ENCODE peak calls at places on chromosomes 13 and 19, in eight cellular contexts. One of them, this sample, is unnamed.
A peak's percentile ranks its signal among the peaks of the same experiment; 100 is the strongest.

GRCh38 chr13:42747399-42747873 is 33.9 kb upstream of the FAM216B start:
- ATAC-seq in GM23338: no peak
- ATAC-seq in GM12878: no peak
- ATAC-seq in HCT116: no peak
- ATAC-seq in upper lobe of left lung: peak; percentile 70
- ATAC-seq in HepG2: no peak
- ATAC-seq in K562: no peak
- ATAC-seq in Panc1: no peak
- ATAC-seq in this sample: no peak

GRCh38 chr13:33953203-33953602 is 135.3 kb downstream of the RFC3 start:
- ATAC-seq in upper lobe of left lung: no peak
- ATAC-seq in Panc1: no peak
- ATAC-seq in HepG2: no peak
- ATAC-seq in K562: no peak
- ATAC-seq in GM12878: no peak
- ATAC-seq in HCT116: no peak
- ATAC-seq in GM23338: no peak
- ATAC-seq in this sample: no peak

GRCh38 chr13:95356916-95357315 is 55.7 kb upstream of the ABCC4 start:
- ATAC-seq in Panc1: no peak
- ATAC-seq in HCT116: no peak
- ATAC-seq in upper lobe of left lung: no peak
- ATAC-seq in K562: no peak
- ATAC-seq in GM12878: no peak
- ATAC-seq in GM23338: no peak
- ATAC-seq in HepG2: no peak
- ATAC-seq in this sample: no peak

GRCh38 chr13:59497845-59498244 is 665.9 kb downstream of the DIAPH3 start:
- ATAC-seq in K562: no peak
- ATAC-seq in GM23338: no peak
- ATAC-seq in GM12878: no peak
- ATAC-seq in HCT116: no peak
- ATAC-seq in upper lobe of left lung: no peak
- ATAC-seq in HepG2: no peak
- ATAC-seq in Panc1: no peak
- ATAC-seq in this sample: no peak

GRCh38 chr13:22024381-22024994 is 353.6 kb downstream of the FGF9 start:
- ATAC-seq in Panc1: no peak
- ATAC-seq in HepG2: no peak
- ATAC-seq in K562: no peak
- ATAC-seq in upper lobe of left lung: no peak
- ATAC-seq in GM23338: no peak
- ATAC-seq in GM12878: no peak
- ATAC-seq in HCT116: no peak
- ATAC-seq in this sample: no peak

GRCh38 chr13:106151056-106151699 is 384.3 kb downstream of the EFNB2 start:
- ATAC-seq in K562: no peak
- ATAC-seq in HCT116: peak; percentile 90
- ATAC-seq in HepG2: no peak
- ATAC-seq in Panc1: no peak
- ATAC-seq in GM23338: peak; percentile 89
- ATAC-seq in GM12878: no peak
- ATAC-seq in upper lobe of left lung: peak; percentile 50
- ATAC-seq in this sample: no peak

GRCh38 chr13:40319699-40320586 is 346.5 kb downstream of the FOXO1 start:
- ATAC-seq in upper lobe of left lung: no peak
- ATAC-seq in GM23338: no peak
- ATAC-seq in HCT116: peak; percentile 72
- ATAC-seq in K562: no peak
- ATAC-seq in GM12878: peak; percentile 56
- ATAC-seq in Panc1: no peak
- ATAC-seq in HepG2: peak; percentile 33
- ATAC-seq in this sample: no peak

GRCh38 chr13:99495478-99496321 is 5.6 kb upstream of the TM9SF2 start:
- ATAC-seq in GM12878: no peak
- ATAC-seq in K562: no peak
- ATAC-seq in HepG2: no peak
- ATAC-seq in HCT116: no peak
- ATAC-seq in GM23338: no peak
- ATAC-seq in Panc1: no peak
- ATAC-seq in upper lobe of left lung: no peak
- ATAC-seq in this sample: no peak

GRCh38 chr13:40026741-40027140 is 371.3 kb downstream of the COG6 start:
- ATAC-seq in GM12878: peak; percentile 62
- ATAC-seq in K562: no peak
- ATAC-seq in upper lobe of left lung: no peak
- ATAC-seq in HCT116: no peak
- ATAC-seq in Panc1: no peak
- ATAC-seq in GM23338: no peak
- ATAC-seq in HepG2: no peak
- ATAC-seq in this sample: no peak

GRCh38 chr19:35973487-35973886 is 21.5 kb upstream of the SDHAF1 start:
- ATAC-seq in HepG2: no peak
- ATAC-seq in K562: peak; percentile 30
- ATAC-seq in HCT116: no peak
- ATAC-seq in GM12878: no peak
- ATAC-seq in upper lobe of left lung: no peak
- ATAC-seq in GM23338: no peak
- ATAC-seq in Panc1: peak; percentile 39
- ATAC-seq in this sample: no peak

GRCh38 chr13:33026489-33027152 is 10.4 kb downstream of the KL start:
- ATAC-seq in HepG2: no peak
- ATAC-seq in Panc1: no peak
- ATAC-seq in K562: no peak
- ATAC-seq in HCT116: no peak
- ATAC-seq in GM23338: no peak
- ATAC-seq in upper lobe of left lung: no peak
- ATAC-seq in GM12878: no peak
- ATAC-seq in this sample: no peak

GRCh38 chr13:32022292-32022691 is 9.3 kb upstream of the FRY start:
- ATAC-seq in GM23338: no peak
- ATAC-seq in HepG2: no peak
- ATAC-seq in upper lobe of left lung: no peak
- ATAC-seq in GM12878: peak; percentile 42
- ATAC-seq in Panc1: no peak
- ATAC-seq in K562: peak; percentile 35
- ATAC-seq in HCT116: no peak
- ATAC-seq in this sample: no peak

GRCh38 chr13:108533842-108534241 is 95.6 kb upstream of the MYO16 start:
- ATAC-seq in Panc1: no peak
- ATAC-seq in K562: no peak
- ATAC-seq in HCT116: no peak
- ATAC-seq in HepG2: no peak
- ATAC-seq in upper lobe of left lung: no peak
- ATAC-seq in GM12878: no peak
- ATAC-seq in GM23338: no peak
- ATAC-seq in this sample: no peak

GRCh38 chr19:38425222-38425809 is 703 bp downstream of the RASGRP4 start:
- ATAC-seq in HepG2: no peak
- ATAC-seq in Panc1: no peak
- ATAC-seq in upper lobe of left lung: peak; percentile 45
- ATAC-seq in GM12878: no peak
- ATAC-seq in HCT116: no peak
- ATAC-seq in K562: no peak
- ATAC-seq in GM23338: peak; percentile 55
- ATAC-seq in this sample: no peak

GRCh38 chr19:49690656-49691242 is at the start of gene CPT1C:
- ATAC-seq in Panc1: no peak
- ATAC-seq in GM23338: peak; percentile 66
- ATAC-seq in HCT116: peak; percentile 70
- ATAC-seq in upper lobe of left lung: peak; percentile 56
- ATAC-seq in HepG2: no peak
- ATAC-seq in GM12878: no peak
- ATAC-seq in K562: no peak
- ATAC-seq in this sample: peak; percentile 88
- TF ChIP-seq POLR2AphosphoS5 in Panc1: no peak
- TF ChIP-seq POLR2AphosphoS5 in GM23338: peak; percentile 99
- TF ChIP-seq POLR2AphosphoS5 in HCT116: peak; percentile 54
- TF ChIP-seq POLR2AphosphoS5 in upper lobe of left lung: no peak
- TF ChIP-seq POLR2AphosphoS5 in HepG2: peak; percentile 26
- TF ChIP-seq POLR2AphosphoS5 in GM12878: no peak
- TF ChIP-seq POLR2AphosphoS5 in K562: peak; percentile 27
- TF ChIP-seq POLR2AphosphoS5 in this sample: no peak

DNA sequence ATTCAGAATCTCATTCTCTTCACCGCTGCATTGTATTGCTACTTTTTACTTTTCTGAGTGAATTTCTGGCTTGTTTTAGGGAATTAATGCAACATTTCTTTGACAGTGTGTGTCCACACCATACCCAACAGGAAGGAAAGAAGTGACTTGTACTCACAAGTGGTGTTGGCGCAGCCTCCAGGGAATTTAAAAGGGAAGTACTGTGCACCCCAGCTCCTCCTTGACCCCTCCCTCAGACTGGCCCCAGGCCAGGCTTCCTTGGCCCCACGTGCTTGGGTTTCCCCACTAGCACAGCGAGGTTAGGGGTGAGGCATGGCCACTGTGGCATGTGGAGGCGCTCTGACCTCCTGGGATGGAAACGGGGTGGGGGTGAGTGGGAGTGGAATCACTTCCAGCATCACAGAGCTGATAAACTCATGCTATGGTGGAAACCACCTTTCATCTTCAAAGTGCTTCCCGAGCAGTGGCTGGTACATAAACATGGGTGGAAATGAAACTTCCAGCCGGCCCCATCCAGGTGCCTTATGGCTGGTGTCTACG is 168.6 kb downstream of the ZNF536 start:
- ATAC-seq in GM23338: no peak
- ATAC-seq in upper lobe of left lung: no peak
- ATAC-seq in K562: no peak
- ATAC-seq in GM12878: no peak
- ATAC-seq in Panc1: no peak
- ATAC-seq in HepG2: no peak
- ATAC-seq in HCT116: no peak
- ATAC-seq in this sample: no peak
- TF ChIP-seq POLR2AphosphoS5 in GM23338: no peak
- TF ChIP-seq POLR2AphosphoS5 in upper lobe of left lung: no peak
- TF ChIP-seq POLR2AphosphoS5 in K562: no peak
- TF ChIP-seq POLR2AphosphoS5 in GM12878: no peak
- TF ChIP-seq POLR2AphosphoS5 in Panc1: no peak
- TF ChIP-seq POLR2AphosphoS5 in HepG2: no peak
- TF ChIP-seq POLR2AphosphoS5 in HCT116: no peak
- TF ChIP-seq POLR2AphosphoS5 in this sample: no peak

GRCh38 chr19:50433201-50434180 is 799 bp downstream of the MYBPC2 start:
- ATAC-seq in GM12878: no peak
- ATAC-seq in GM23338: no peak
- ATAC-seq in upper lobe of left lung: no peak
- ATAC-seq in HCT116: no peak
- ATAC-seq in K562: no peak
- ATAC-seq in Panc1: no peak
- ATAC-seq in HepG2: no peak
- ATAC-seq in this sample: no peak
- TF ChIP-seq POLR2AphosphoS5 in GM12878: no peak
- TF ChIP-seq POLR2AphosphoS5 in GM23338: no peak
- TF ChIP-seq POLR2AphosphoS5 in upper lobe of left lung: no peak
- TF ChIP-seq POLR2AphosphoS5 in HCT116: no peak
- TF ChIP-seq POLR2AphosphoS5 in K562: no peak
- TF ChIP-seq POLR2AphosphoS5 in Panc1: no peak
- TF ChIP-seq POLR2AphosphoS5 in HepG2: no peak
- TF ChIP-seq POLR2AphosphoS5 in this sample: no peak

GRCh38 chr13:112761701-112762689 is 72.2 kb downstream of the ATP11A start:
- ATAC-seq in Panc1: no peak
- ATAC-seq in HepG2: no peak
- ATAC-seq in upper lobe of left lung: peak; percentile 83
- ATAC-seq in GM23338: peak; percentile 56
- ATAC-seq in HCT116: no peak
- ATAC-seq in K562: peak; percentile 93
- ATAC-seq in GM12878: no peak
- ATAC-seq in this sample: peak; percentile 63

GRCh38 chr13:112760931-112761330 is 71.1 kb downstream of the ATP11A start:
- ATAC-seq in K562: no peak
- ATAC-seq in HepG2: no peak
- ATAC-seq in upper lobe of left lung: no peak
- ATAC-seq in Panc1: peak; percentile 40
- ATAC-seq in GM12878: no peak
- ATAC-seq in HCT116: no peak
- ATAC-seq in GM23338: no peak
- ATAC-seq in this sample: no peak

GRCh38 chr13:112764028-112764427 is 74.2 kb downstream of the ATP11A start:
- ATAC-seq in GM23338: no peak
- ATAC-seq in upper lobe of left lung: no peak
- ATAC-seq in GM12878: no peak
- ATAC-seq in HCT116: no peak
- ATAC-seq in K562: no peak
- ATAC-seq in HepG2: no peak
- ATAC-seq in Panc1: peak; percentile 10
- ATAC-seq in this sample: no peak

GRCh38 chr13:112760440-112760839 is 70.6 kb downstream of the ATP11A start:
- ATAC-seq in GM23338: no peak
- ATAC-seq in HCT116: no peak
- ATAC-seq in Panc1: no peak
- ATAC-seq in upper lobe of left lung: no peak
- ATAC-seq in GM12878: no peak
- ATAC-seq in HepG2: no peak
- ATAC-seq in K562: no peak
- ATAC-seq in this sample: no peak

DNA sequence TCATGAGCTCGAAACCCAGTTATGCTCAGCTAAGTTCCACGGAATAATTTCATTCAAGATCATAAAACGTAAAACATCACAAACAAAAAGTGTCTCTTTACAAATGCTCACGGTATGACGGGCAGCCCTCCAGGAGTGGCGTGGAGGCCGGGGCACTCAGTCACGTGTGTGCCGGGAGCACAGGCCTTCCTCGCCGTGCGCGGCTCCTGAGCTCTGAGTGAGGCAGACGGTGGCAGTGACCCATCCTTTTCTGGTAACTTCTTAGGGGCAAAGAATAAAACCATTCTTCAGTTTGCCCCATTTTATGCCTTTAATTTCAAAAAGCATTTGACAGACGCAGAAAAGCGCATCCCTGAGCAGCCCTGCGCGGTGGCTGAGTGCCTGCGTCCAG is 72.8 kb downstream of the ATP11A start:
- ATAC-seq in HepG2: no peak
- ATAC-seq in HCT116: no peak
- ATAC-seq in GM12878: no peak
- ATAC-seq in K562: no peak
- ATAC-seq in upper lobe of left lung: no peak
- ATAC-seq in Panc1: no peak
- ATAC-seq in GM23338: no peak
- ATAC-seq in this sample: no peak
- TF ChIP-seq POLR2AphosphoS5 in HepG2: no peak
- TF ChIP-seq POLR2AphosphoS5 in HCT116: no peak
- TF ChIP-seq POLR2AphosphoS5 in GM12878: no peak
- TF ChIP-seq POLR2AphosphoS5 in K562: no peak
- TF ChIP-seq POLR2AphosphoS5 in upper lobe of left lung: no peak
- TF ChIP-seq POLR2AphosphoS5 in Panc1: no peak
- TF ChIP-seq POLR2AphosphoS5 in GM23338: no peak
- TF ChIP-seq POLR2AphosphoS5 in this sample: no peak

DNA sequence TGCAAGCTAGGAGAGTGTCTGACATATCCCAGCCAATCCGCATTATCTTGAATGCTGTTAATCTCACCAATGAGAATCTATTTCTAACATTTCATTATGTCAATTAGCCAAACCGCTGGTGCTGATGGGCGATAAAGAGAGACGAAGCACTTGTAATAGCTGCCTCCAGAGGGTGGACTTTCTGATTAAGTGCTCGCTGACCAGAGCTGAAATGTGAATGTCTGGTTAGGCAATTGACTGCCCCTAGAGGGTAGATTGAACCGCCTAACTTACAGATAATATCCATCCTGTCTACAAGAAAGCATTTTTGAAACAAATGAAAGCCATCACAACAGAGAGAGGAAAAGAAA is 552 bp upstream of the GRWD1 start:
- ATAC-seq in HepG2: peak; percentile 78
- ATAC-seq in upper lobe of left lung: peak; percentile 28
- ATAC-seq in GM23338: peak; percentile 37
- ATAC-seq in K562: peak; percentile 86
- ATAC-seq in HCT116: peak; percentile 72
- ATAC-seq in GM12878: peak; percentile 70
- ATAC-seq in Panc1: peak; percentile 86
- ATAC-seq in this sample: peak; percentile 86
- TF ChIP-seq POLR2AphosphoS5 in HepG2: no peak
- TF ChIP-seq POLR2AphosphoS5 in upper lobe of left lung: no peak
- TF ChIP-seq POLR2AphosphoS5 in GM23338: no peak
- TF ChIP-seq POLR2AphosphoS5 in K562: no peak
- TF ChIP-seq POLR2AphosphoS5 in HCT116: no peak
- TF ChIP-seq POLR2AphosphoS5 in GM12878: no peak
- TF ChIP-seq POLR2AphosphoS5 in Panc1: no peak
- TF ChIP-seq POLR2AphosphoS5 in this sample: no peak